ENCODE peak calls at places on chromosomes 5 and 9, in six cellular contexts. T is osteocyte, G is cardiac fibroblast, F is uterus, B is HFF-Myc, M is tibial nerve. V is an unnamed sample.

GRCh38 chr5:140342896-140343295 is 3.5 kb downstream of the HBEGF start:
- DNase-seq in T (no peak), G (no peak), F (no peak), B (no peak), M (no peak), V (no peak)

GRCh38 chr5:5622806-5623205 is 200.3 kb downstream of the ICE1 start:
- DNase-seq in T (no peak), G (no peak), F (no peak), B (no peak), M (no peak), V (no peak)

GRCh38 chr5:167614294-167615104 is 676.9 kb upstream of the WWC1 start:
- DNase-seq in T (no peak), G (no peak), F (no peak), B (no peak), M (no peak), V (no peak)

GRCh38 chr9:13264788-13265187 is 14.7 kb downstream of the MPDZ start:
- DNase-seq in T (no peak), G (peak; percentile 33), F (no peak), B (no peak), M (no peak), V (no peak)

GRCh38 chr9:21552244-21552825 is 70.2 kb upstream of the IFNE start:
- DNase-seq in T (no peak), G (no peak), F (no peak), B (no peak), M (no peak), V (no peak)

GRCh38 chr5:92401492-92401891 is 1018.4 kb upstream of the ARRDC3 start:
- DNase-seq in T (no peak), G (peak; percentile 53), F (no peak), B (no peak), M (no peak), V (no peak)

GRCh38 chr5:87132696-87133095 is 135.0 kb upstream of the RASA1 start:
- DNase-seq in T (no peak), G (no peak), F (no peak), B (no peak), M (no peak), V (peak; percentile 37)

GRCh38 chr9:135568026-135568425 is 6.5 kb downstream of the PAEP start:
- DNase-seq in T (no peak), G (no peak), F (no peak), B (no peak), M (no peak), V (no peak)

GRCh38 chr5:39079147-39079546 is 4.9 kb upstream of the RICTOR start:
- DNase-seq in T (no peak), G (no peak), F (no peak), B (no peak), M (no peak), V (no peak)

GRCh38 chr5:95988877-95989276 is 27.2 kb upstream of the ELL2 start:
- DNase-seq in T (no peak), G (no peak), F (no peak), B (no peak), M (no peak), V (no peak)

GRCh38 chr5:139795074-139796001 is at the start of gene PSD2:
- DNase-seq in T (no peak), G (peak; percentile 18), F (peak; percentile 35), B (no peak), M (no peak), V (peak; percentile 43)

GRCh38 chr9:137952976-137953666 is 75.5 kb downstream of the CACNA1B start:
- DNase-seq in T (peak; percentile 80), G (no peak), F (no peak), B (no peak), M (no peak), V (no peak)

GRCh38 chr5:16913187-16913839 is 22.8 kb downstream of the MYO10 start:
- DNase-seq in T (no peak), G (no peak), F (no peak), B (no peak), M (no peak), V (peak; percentile 93)

GRCh38 chr5:154358410-154359221 is 87.2 kb upstream of the SAP30L start:
- DNase-seq in T (no peak), G (peak; percentile 49), F (no peak), B (no peak), M (no peak), V (no peak)

GRCh38 chr5:116303810-116304209 is 219.0 kb downstream of the COMMD10 start:
- DNase-seq in T (no peak), G (no peak), F (no peak), B (no peak), M (no peak), V (no peak)

GRCh38 chr5:132007399-132008162 is 3.9 kb downstream of the ACSL6 start:
- DNase-seq in T (no peak), G (peak; percentile 85), F (peak; percentile 45), B (peak; percentile 79), M (peak; percentile 61), V (peak; percentile 90)

GRCh38 chr5:134840811-134841210 is 5.0 kb upstream of the C5orf24 start:
- DNase-seq in T (no peak), G (no peak), F (no peak), B (no peak), M (no peak), V (no peak)

GRCh38 chr9:36150529-36151305 is 14.2 kb downstream of the GLIPR2 start:
- DNase-seq in T (no peak), G (no peak), F (no peak), B (no peak), M (no peak), V (no peak)

GRCh38 chr5:125480901-125481300 is 734.5 kb upstream of the ZNF608 start:
- DNase-seq in T (no peak), G (no peak), F (no peak), B (no peak), M (no peak), V (no peak)

GRCh38 chr9:101957705-101958104 is 219.3 kb upstream of the GRIN3A start:
- DNase-seq in T (no peak), G (no peak), F (no peak), B (no peak), M (no peak), V (no peak)

DNA sequence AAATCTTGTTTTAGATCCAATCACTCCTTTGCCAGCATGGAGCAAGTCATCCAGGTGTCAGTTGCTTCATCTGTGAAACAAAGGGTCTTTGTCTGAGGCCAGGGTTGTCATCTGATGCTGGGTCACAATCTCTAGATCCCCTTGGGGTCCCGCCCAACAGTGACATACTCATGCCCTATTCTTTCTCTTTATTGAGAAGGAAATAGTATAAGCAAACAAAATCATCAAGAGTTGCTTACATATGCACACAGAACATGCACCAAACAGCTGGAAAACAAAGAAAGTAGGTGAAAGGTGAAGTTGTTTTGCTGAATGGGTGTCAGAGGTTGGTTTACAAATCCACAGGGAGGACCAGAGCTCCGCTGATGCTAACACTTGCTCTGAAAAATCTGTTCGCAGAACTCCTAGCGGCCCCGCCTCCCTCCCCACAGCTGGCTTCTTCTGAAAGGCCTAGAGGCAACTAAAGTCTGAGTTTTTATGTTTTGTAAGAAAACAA is 106.1 kb upstream of the SLC44A1 start:
- DNase-seq in T (peak; percentile 93), G (peak; percentile 55), F (no peak), B (no peak), M (peak; percentile 54), V (no peak)
- TF ChIP-seq CTCF in T (no peak), G (no peak), F (no peak), B (no peak), M (no peak), V (no peak)

DNA sequence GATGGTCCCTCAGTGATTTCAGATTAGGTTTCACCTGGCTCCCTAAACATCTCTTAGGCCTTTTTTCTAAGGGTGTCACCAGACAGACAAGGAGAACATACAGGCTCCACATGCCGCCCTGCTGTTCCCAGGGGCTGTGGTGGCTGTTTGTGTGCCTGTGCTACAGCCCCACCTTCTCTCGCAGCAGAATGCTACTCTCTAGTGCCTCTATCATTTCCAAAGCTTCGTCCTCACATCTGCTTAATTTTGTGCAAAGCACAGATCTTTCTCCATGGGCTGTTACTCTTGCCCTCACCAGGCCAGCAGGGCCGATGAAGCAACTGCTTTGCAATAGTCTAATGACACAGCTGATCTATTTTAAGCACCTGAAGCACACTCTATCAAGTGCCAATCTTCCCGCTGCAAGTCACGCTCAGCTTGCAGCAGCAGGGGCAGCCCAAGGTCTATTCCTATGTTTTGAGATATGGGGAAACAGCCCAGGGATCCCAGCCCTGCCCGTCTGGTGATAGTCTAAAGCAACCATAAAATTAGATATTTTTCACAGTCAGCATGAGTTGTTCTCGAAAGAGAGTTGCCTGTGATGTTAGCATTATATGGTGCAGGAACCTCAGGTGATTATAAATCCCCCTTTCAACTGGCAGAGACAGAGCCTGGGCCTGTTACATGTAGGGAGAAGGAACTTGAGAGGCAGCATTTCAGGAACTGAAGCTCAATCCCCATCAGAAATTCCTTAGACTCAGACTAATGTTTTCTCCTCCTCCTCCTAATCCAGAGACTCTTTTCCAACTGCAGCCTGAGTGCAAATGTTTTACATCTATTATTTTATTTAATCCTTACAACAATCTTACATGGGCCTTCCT is 12.7 kb downstream of the ABLIM3 start:
- DNase-seq in T (no peak), G (peak; percentile 65), F (no peak), B (no peak), M (no peak), V (peak; percentile 87)
- TF ChIP-seq CTCF in T (no peak), G (no peak), F (no peak), B (no peak), M (no peak), V (no peak)

GRCh38 chr9:129435996-129436676 is 184.8 kb downstream of the C9orf50 start:
- DNase-seq in T (no peak), G (no peak), F (no peak), B (no peak), M (no peak), V (no peak)
- TF ChIP-seq CTCF in T (no peak), G (no peak), F (no peak), B (no peak), M (no peak), V (no peak)

GRCh38 chr5:180801596-180802324 is 846 bp downstream of the MGAT1 start:
- DNase-seq in T (no peak), G (no peak), F (no peak), B (no peak), M (no peak), V (no peak)

GRCh38 chr5:180799902-180800801 is 2.5 kb downstream of the MGAT1 start:
- DNase-seq in T (no peak), G (peak; percentile 52), F (no peak), B (no peak), M (no peak), V (peak; percentile 62)

GRCh38 chr5:180798193-180798592 is 4.4 kb downstream of the MGAT1 start:
- DNase-seq in T (no peak), G (no peak), F (no peak), B (no peak), M (no peak), V (no peak)

GRCh38 chr5:180797256-180798192 is 5.1 kb downstream of the MGAT1 start:
- DNase-seq in T (no peak), G (no peak), F (no peak), B (no peak), M (no peak), V (no peak)

DNA sequence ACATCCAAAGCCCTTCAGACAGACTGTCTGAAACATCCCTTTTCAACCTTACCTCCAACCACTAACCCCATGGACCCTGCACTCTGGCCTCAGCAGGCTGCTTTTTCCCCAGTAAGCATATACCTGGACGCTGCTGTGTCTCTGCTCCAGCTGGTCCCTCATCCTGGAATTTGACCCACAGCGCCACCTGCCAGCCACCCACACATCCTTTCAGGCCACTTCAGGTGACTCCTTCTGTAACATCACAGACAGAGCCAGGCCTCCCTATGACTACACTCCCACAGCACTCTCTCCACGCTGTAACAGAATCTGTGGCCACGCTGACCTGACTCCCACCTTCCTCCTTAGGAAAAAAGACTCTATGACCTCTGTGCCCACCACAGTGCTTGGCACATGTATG is 3.4 kb downstream of the MGAT1 start:
- DNase-seq in T (no peak), G (no peak), F (no peak), B (no peak), M (no peak), V (peak; percentile 49)
- TF ChIP-seq CTCF in T (peak; percentile 36), G (peak; percentile 15), F (peak; percentile 8), B (peak; percentile 16), M (peak; percentile 9), V (peak; percentile 21)